ENCODE peak calls at places on chromosomes 16 and 17, in six cellular contexts. F is fibroblast of mammary gland, K is esophagus muscularis mucosa, H is mucosa of descending colon, V is PC-3, C is fibroblast of lung. J is an unnamed sample.

GRCh38 chr17:57406131-57406980 is 150.0 kb downstream of the MSI2 start:
- DNase-seq in F (no peak), K (no peak), H (no peak), V (peak), C (peak), J (peak)

GRCh38 chr16:2027024-2028010 is 615 bp downstream of the NHERF2 start:
- DNase-seq in F (no peak), K (no peak), H (no peak), V (peak), C (no peak), J (no peak)

GRCh38 chr17:81566461-81567126 is 14.4 kb upstream of the FAAP100 start:
- DNase-seq in F (peak), K (no peak), H (peak), V (peak), C (peak), J (peak)

GRCh38 chr17:82043507-82043906 is 6.0 kb upstream of the DCXR start:
- DNase-seq in F (no peak), K (no peak), H (no peak), V (no peak), C (no peak), J (no peak)

GRCh38 chr16:62194828-62195227 is 158.6 kb upstream of the CDH8 start:
- DNase-seq in F (no peak), K (no peak), H (no peak), V (peak), C (no peak), J (no peak)

GRCh38 chr16:31456988-31457360 is 2.3 kb upstream of the ARMC5 start:
- DNase-seq in F (no peak), K (no peak), H (no peak), V (no peak), C (no peak), J (no peak)

GRCh38 chr16:46673320-46674013 is 15.5 kb downstream of the VPS35 start:
- DNase-seq in F (peak), K (no peak), H (peak), V (peak), C (peak), J (no peak)

GRCh38 chr17:59825533-59826316 is 67.0 kb downstream of the TUBD1 start:
- DNase-seq in F (peak), K (no peak), H (no peak), V (peak), C (peak), J (no peak)

GRCh38 chr17:77734371-77735050 is 224.0 kb upstream of the TNRC6C start:
- DNase-seq in F (peak), K (peak), H (peak), V (no peak), C (peak), J (peak)

GRCh38 chr16:67399218-67399733 is 6.0 kb upstream of the TPPP3 start:
- DNase-seq in F (no peak), K (no peak), H (no peak), V (peak), C (no peak), J (peak)
- H3K4me3 ChIP-seq in F (no peak), K (peak), H (no peak), V (no peak), C (no peak), J (no peak)

GRCh38 chr16:88385112-88385594 is 2.4 kb downstream of the ZNF469 start:
- DNase-seq in F (no peak), K (no peak), H (no peak), V (no peak), C (no peak), J (no peak)

GRCh38 chr16:88382491-88383400 is at the start of gene ZNF469:
- DNase-seq in F (peak), K (no peak), H (no peak), V (peak), C (peak), J (no peak)

GRCh38 chr16:88381820-88382451 is 823 bp upstream of the ZNF469 start:
- DNase-seq in F (no peak), K (no peak), H (no peak), V (no peak), C (no peak), J (no peak)

GRCh38 chr16:88384222-88385111 is 1.7 kb downstream of the ZNF469 start:
- DNase-seq in F (no peak), K (no peak), H (no peak), V (no peak), C (no peak), J (no peak)

DNA sequence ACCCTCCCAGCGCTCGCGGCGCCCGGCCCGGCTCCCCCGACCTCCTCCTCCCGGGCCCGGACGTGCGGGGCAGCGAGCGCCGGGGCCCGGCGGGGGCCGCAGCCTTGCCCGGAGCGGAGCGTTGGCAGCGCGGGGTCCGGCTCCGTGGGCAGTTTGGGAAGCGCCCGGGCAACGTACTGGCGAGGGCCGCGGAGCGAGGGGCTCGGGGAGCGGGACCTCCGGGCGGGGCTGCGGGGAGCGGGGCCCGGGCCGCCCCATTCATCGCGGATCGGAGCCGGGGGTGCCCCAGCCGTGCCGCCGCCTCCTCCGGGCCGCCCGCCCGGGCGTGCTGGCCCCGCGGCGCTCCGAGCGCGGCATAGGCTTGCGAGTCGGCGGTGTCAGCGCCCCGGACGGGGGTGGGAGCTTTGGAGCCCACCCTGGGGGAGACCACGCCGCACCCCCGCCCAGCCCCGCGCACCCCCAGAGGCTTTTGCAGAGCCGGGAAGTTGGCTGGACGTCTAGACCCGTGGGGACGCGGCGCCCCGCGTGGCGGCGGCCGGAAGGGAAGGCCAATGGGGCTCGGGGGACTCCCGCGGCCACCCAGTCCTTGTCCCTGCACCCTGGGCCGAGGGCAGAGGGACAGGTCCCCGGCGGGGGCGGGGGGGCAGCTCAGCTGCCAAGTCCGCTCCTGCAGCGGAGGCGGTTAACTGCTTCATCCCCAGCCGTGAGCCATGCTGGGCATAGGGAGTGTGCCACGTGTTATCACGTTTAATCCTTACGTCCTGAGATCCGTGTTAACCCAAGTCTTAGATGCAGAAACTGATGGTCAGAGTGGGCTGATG is 852 bp downstream of the ZNF469 start:
- DNase-seq in F (peak), K (no peak), H (peak), V (peak), C (peak), J (no peak)
- TF ChIP-seq CTCF in F (peak), K (peak), H (no peak), V (peak), C (peak), J (no peak)

GRCh38 chr16:84832488-84833141 is 12.8 kb downstream of the CRISPLD2 start:
- DNase-seq in F (peak), K (peak), H (peak), V (no peak), C (peak), J (peak)

GRCh38 chr16:84833542-84834402 is 14.0 kb downstream of the CRISPLD2 start:
- DNase-seq in F (peak), K (no peak), H (no peak), V (no peak), C (peak), J (no peak)

GRCh38 chr16:84830765-84831384 is 11.1 kb downstream of the CRISPLD2 start:
- DNase-seq in F (peak), K (no peak), H (no peak), V (no peak), C (peak), J (no peak)

GRCh38 chr16:84834403-84834772 is 14.6 kb downstream of the CRISPLD2 start:
- DNase-seq in F (peak), K (no peak), H (no peak), V (no peak), C (peak), J (no peak)

GRCh38 chr16:84833142-84833495 is 13.3 kb downstream of the CRISPLD2 start:
- DNase-seq in F (no peak), K (no peak), H (no peak), V (no peak), C (peak), J (no peak)
- H3K4me3 ChIP-seq in F (no peak), K (peak), H (no peak), V (no peak), C (peak), J (no peak)

DNA sequence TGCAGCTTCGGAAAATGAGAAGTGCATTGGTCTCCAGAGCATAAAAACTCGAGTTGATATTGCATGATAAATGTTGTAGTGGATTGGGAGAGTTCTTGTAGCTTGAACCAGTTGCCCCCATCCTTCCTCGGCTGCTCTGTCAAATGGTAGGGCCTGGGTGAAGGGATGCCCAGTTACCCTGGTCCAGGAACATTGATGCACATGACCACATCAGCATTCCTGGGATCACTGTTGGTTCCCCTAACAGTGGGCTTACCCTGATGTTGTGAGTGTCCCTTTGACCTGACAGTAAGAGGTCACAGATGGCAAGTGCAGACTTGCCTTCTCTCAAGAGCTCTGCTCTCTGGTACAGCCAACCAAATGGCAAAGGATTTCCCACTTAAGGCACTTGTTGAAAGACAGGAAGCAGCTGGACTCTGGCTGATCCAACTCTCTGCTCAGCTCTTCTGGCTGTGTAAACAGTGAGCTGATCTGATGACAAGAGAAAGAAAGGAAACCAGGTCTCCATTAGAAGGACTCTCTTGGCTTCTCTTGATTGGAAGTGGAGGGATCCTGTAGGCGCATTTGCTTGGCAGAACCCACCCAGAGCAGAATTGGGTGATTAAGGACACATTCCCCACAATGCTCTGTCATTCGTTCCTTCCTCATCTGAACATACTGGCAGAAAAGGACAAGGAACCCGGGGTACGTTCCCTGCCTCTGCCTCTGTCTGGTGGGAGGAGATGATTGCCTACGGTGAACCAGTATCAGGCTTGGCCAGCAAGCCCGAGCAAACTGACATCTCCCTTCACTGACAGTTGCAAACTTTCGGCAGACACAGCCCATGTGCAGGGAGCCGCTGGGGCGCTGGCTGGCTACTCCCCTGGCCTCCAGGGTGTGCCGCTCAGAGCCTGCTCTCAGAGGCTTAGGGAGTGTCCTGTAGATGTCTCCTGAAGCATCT is 29.3 kb downstream of the LDHD start:
- DNase-seq in F (peak), K (no peak), H (peak), V (no peak), C (peak), J (peak)
- TF ChIP-seq CTCF in F (no peak), K (no peak), H (no peak), V (no peak), C (no peak), J (no peak)

GRCh38 chr17:48045270-48046001 is 2.7 kb upstream of the NFE2L1 start:
- DNase-seq in F (peak), K (no peak), H (peak), V (peak), C (no peak), J (peak)
- H3K4me3 ChIP-seq in F (no peak), K (no peak), H (no peak), V (no peak), C (no peak), J (no peak)

GRCh38 chr17:79035686-79036085 is 11.7 kb downstream of the C1QTNF1 start:
- DNase-seq in F (no peak), K (no peak), H (no peak), V (no peak), C (no peak), J (no peak)
- TF ChIP-seq CTCF in F (no peak), K (no peak), H (no peak), V (no peak), C (no peak), J (no peak)

GRCh38 chr16:76280421-76280820 is 3.2 kb downstream of the CNTNAP4 start:
- DNase-seq in F (no peak), K (no peak), H (no peak), V (no peak), C (no peak), J (no peak)
- H3K4me3 ChIP-seq in F (no peak), K (no peak), H (no peak), V (no peak), C (no peak), J (no peak)

GRCh38 chr17:78825696-78826095 is 14.9 kb downstream of the USP36 start:
- DNase-seq in F (no peak), K (no peak), H (no peak), V (no peak), C (no peak), J (no peak)

GRCh38 chr17:78822552-78822951 is 18.1 kb downstream of the USP36 start:
- DNase-seq in F (peak), K (no peak), H (no peak), V (no peak), C (peak), J (no peak)

GRCh38 chr17:78821961-78822360 is 18.7 kb downstream of the USP36 start:
- DNase-seq in F (peak), K (no peak), H (no peak), V (no peak), C (peak), J (no peak)

GRCh38 chr17:78824240-78824639 is 16.4 kb downstream of the USP36 start:
- DNase-seq in F (no peak), K (no peak), H (no peak), V (no peak), C (no peak), J (no peak)

DNA sequence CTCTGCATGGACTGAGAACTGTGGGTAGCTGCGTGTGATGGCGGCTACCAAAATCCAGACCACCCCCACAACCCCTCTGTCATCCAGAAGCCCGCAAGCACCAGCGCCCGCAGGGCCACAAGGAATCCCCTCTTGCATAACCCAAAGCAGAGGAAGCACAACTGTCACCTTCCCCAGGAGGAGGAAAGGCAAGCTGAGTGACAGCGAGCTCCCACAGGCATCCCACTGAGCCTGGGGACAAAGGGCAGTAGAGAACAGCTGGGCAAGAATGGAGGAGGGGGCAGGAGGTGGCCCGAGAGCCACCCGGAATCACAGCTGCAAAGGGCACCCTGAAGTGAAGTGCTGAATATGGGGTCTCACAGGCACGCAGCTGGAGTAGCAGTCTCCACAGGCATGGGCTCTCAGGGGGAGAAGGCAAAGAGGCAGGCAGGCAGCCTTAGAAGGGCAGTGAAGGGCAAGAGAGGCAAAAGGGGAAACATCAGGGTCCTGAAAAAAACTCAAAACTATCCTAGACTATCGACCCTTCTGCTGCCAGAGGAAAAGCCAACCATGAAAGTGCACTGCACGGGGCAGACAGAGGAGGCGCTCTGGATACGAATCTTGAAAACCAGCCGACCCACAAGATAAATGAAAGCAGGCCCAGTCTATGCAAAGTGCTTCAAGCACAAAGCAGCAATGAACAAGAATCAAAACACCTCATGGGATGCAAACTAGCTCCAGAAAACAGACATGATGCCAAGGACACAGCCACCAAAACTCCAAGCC is 17.1 kb downstream of the USP36 start:
- DNase-seq in F (no peak), K (no peak), H (no peak), V (no peak), C (no peak), J (no peak)
- TF ChIP-seq CTCF in F (peak), K (no peak), H (no peak), V (peak), C (no peak), J (no peak)

GRCh38 chr17:65573283-65573603 is 11.8 kb upstream of the AXIN2 start:
- DNase-seq in F (no peak), K (no peak), H (no peak), V (no peak), C (no peak), J (peak)
- H3K4me3 ChIP-seq in F (no peak), K (no peak), H (no peak), V (no peak), C (no peak), J (no peak)

DNA sequence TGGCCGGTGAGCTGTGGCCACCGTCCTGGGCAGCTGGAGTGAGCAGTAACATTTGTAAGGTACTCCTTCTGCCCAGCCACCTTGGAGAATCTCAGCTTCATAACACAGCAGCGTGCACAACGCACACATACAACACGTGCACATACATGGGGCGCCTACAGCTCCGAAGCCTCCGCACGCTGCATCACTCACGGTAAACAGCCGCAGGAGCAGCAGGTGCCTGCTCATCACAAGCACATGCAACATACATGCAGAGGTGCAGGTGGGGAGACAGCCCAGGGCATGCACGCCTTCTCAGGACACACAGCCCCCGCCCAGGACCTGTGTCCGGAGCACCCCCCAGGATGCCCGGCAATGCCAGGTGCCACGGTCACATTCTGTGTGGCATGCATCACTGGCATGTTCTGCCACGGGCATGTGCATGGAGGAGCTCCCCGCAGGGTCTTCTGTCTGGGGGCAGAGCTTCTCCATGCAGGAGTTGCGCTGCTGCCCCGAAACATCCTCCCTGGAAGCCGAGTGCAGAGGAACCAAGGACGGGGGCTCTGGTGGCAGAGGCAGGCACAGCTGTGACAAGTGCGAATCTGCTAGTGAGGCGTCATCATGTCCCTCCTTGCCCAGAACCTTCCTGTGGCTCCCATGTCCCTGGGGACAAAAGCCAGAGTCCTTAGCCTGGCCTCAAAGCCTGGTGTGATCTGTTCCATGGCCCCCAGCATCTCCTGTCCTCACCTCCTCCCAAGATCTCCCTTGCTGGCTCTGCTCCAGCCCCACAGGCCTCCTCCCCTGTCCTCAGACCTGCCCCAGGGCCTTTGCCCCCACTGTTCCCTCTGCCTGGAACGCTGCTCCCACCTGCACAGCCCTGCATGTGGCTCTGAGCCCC is 184.0 kb upstream of the GSE1 start:
- DNase-seq in F (no peak), K (no peak), H (no peak), V (no peak), C (no peak), J (peak)
- TF ChIP-seq CTCF in F (no peak), K (no peak), H (no peak), V (no peak), C (no peak), J (no peak)

J was measured in colonic mucosa.